ENCODE peak calls at places on chromosome 2, in four cellular contexts. M is HFF-Myc; B is epithelial cell of proximal tubule; P is CD8-positive, alpha-beta T cell. K is an unnamed sample.
A peak's percentile ranks its signal among the peaks of the same experiment; 100 is the strongest.

GRCh38 chr2:205681836-205682238 is 464 bp upstream of the NRP2 start:
- DNase-seq in M (no peak), B (no peak), P (no peak), K (peak; percentile 71)

GRCh38 chr2:79741044-79741443 is 228.2 kb downstream of the CTNNA2 start:
- DNase-seq in M (no peak), B (no peak), P (no peak), K (no peak)

GRCh38 chr2:221541131-221541735 is 30.9 kb downstream of the EPHA4 start:
- DNase-seq in M (no peak), B (no peak), P (no peak), K (no peak)

GRCh38 chr2:120826716-120827410 is 91.2 kb downstream of the GLI2 start:
- DNase-seq in M (no peak), B (no peak), P (no peak), K (peak; percentile 38)

GRCh38 chr2:46369783-46370182 is 72.6 kb downstream of the EPAS1 start:
- DNase-seq in M (no peak), B (no peak), P (no peak), K (no peak)

GRCh38 chr2:70501215-70501614 is 52.4 kb downstream of the TGFA start:
- DNase-seq in M (no peak), B (no peak), P (no peak), K (no peak)

GRCh38 chr2:3470166-3470651 is 49.1 kb downstream of the ADI1 start:
- DNase-seq in M (no peak), B (peak; percentile 76), P (no peak), K (peak; percentile 85)

GRCh38 chr2:102063360-102063947 is 71.7 kb downstream of the IL1R2 start:
- DNase-seq in M (no peak), B (no peak), P (no peak), K (peak; percentile 80)

GRCh38 chr2:241982711-241983570 is 113.4 kb downstream of the RTP5 start:
- DNase-seq in M (no peak), B (no peak), P (no peak), K (no peak)

GRCh38 chr2:24047703-24048033 is 477 bp upstream of the WDCP start:
- DNase-seq in M (no peak), B (no peak), P (no peak), K (no peak)

GRCh38 chr2:196481323-196481695 is 158.2 kb upstream of the CCDC150 start:
- DNase-seq in M (no peak), B (no peak), P (no peak), K (no peak)

GRCh38 chr2:127672341-127673303 is 2.7 kb downstream of the LIMS2 start:
- DNase-seq in M (no peak), B (no peak), P (peak; percentile 37), K (no peak)

GRCh38 chr2:150296795-150297546 is 190.5 kb downstream of the RND3 start:
- DNase-seq in M (no peak), B (no peak), P (no peak), K (no peak)

GRCh38 chr2:55120634-55121359 is 70.5 kb upstream of the RTN4 start:
- DNase-seq in M (no peak), B (no peak), P (no peak), K (peak; percentile 74)

GRCh38 chr2:238947920-238948710 is 100.2 kb downstream of the TWIST2 start:
- DNase-seq in M (peak; percentile 79), B (peak; percentile 15), P (peak; percentile 40), K (peak; percentile 60)

GRCh38 chr2:152298754-152299153 is 36.2 kb upstream of the FMNL2 start:
- DNase-seq in M (no peak), B (peak; percentile 4), P (no peak), K (no peak)

GRCh38 chr2:189179607-189179979 is at the start of gene COL5A2:
- DNase-seq in M (peak; percentile 88), B (peak; percentile 10), P (no peak), K (no peak)

DNA sequence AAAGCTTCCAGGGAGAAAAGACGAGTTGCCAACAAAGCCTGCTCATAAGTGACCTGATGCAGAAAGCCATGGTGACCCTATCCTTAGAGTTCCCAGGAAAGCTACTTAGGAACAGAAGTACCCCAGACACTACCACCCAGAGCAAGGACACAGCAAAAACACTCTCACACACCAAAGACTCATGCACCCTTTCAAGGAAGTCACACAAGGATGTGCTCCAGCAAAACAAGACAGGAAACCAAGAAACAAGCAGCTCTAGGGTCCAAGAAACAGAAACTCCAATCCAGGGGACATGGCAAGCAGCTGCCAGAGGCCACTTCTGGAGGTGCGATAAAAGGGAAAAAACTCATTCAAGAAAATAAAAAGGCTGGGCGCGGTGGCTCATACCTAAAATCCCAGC is 5.7 kb downstream of the KIF1A start:
- DNase-seq in M (no peak), B (no peak), P (no peak), K (no peak)
- H3K4me3 ChIP-seq in M (no peak overlapping the region), B (no peak overlapping the region), P (no peak overlapping the region), K (no peak overlapping the region)

GRCh38 chr2:66426250-66427064 is 8.5 kb upstream of the MEIS1 start:
- DNase-seq in M (no peak), B (no peak), P (no peak), K (no peak)
- H3K4me3 ChIP-seq in M (peak overlapping the region; percentile 41), B (no peak overlapping the region), P (no peak overlapping the region), K (peak overlapping the region; percentile 42)

GRCh38 chr2:219695145-219695544 is 67.7 kb downstream of the SLC4A3 start:
- DNase-seq in M (no peak), B (no peak), P (no peak), K (no peak)

GRCh38 chr2:219691551-219691950 is 64.1 kb downstream of the SLC4A3 start:
- DNase-seq in M (no peak), B (no peak), P (no peak), K (no peak)

GRCh38 chr2:219689676-219690628 is 62.5 kb downstream of the SLC4A3 start:
- DNase-seq in M (no peak), B (no peak), P (no peak), K (no peak)

GRCh38 chr2:219688560-219689445 is 61.4 kb downstream of the SLC4A3 start:
- DNase-seq in M (peak; percentile 75), B (no peak), P (no peak), K (no peak)

DNA sequence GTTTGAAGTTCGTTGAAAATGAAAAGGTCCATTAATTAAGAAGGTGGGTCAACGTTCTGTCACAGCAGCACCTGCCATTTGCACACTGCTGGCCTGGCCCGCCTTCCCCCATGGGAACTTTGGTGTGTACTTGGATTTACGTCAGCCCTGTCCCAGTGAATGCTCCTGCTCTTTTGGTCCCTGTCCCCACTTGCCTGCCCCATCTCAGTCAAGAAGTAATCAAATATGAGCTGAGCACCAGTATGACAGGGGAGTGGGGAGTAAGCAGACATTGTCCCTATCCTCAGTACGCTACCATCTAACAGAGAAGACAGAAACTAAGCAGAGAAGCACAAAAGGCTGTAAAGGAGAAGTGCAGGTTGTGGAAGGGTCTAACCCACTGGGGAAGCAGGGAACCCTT is 65.1 kb downstream of the SLC4A3 start:
- DNase-seq in M (no peak), B (no peak), P (no peak), K (no peak)
- H3K4me3 ChIP-seq in M (no peak overlapping the region), B (no peak overlapping the region), P (no peak overlapping the region), K (no peak overlapping the region)

DNA sequence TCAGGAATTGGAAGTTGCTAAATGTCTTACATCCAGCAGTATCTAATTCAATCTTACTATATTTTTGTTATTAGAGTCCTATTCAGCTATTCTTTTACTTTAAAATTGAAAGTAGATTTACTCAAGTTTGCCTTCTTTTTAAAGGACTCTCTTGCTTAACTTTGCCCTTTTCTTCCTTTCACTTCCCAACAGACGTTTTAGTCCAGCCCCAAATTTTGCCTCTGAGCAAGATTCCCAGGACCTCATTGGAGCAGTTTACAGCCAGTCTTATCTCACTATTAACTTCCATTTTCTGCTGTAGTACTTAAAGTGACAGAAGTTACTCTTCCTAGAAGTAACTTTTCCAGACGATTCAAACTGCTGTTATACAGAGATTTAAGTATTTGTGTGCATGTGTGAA is 1.7 kb upstream of the PRKD3 start:
- DNase-seq in M (peak; percentile 53), B (no peak), P (no peak), K (no peak)
- H3K4me3 ChIP-seq in M (no peak overlapping the region), B (peak overlapping the region; percentile 2), P (no peak overlapping the region), K (peak overlapping the region; percentile 74)

GRCh38 chr2:126408671-126409070 is 247.3 kb upstream of the GYPC start:
- DNase-seq in M (no peak), B (no peak), P (no peak), K (no peak)

GRCh38 chr2:126409850-126410249 is 246.1 kb upstream of the GYPC start:
- DNase-seq in M (no peak), B (no peak), P (no peak), K (no peak)

DNA sequence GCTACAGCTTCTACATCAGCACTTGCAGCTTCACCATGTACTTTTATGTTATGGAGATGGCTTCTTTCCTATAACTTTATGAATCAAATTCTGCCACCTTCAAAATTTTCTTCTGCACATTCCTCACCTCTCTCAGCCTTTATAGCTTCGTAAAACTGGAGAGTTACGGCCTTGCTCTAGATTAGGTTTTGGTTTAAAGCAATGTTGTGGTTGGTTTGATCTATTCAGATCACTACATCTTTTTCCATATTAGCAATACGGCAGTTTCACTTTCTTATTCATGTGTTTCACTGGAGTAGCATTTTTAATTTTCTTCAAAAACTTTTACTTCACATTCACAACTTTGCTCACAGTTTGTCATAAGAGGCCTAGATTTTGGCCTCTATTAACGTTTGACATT is 242.9 kb upstream of the GYPC start:
- DNase-seq in M (no peak), B (no peak), P (no peak), K (no peak)
- H3K4me3 ChIP-seq in M (no peak overlapping the region), B (no peak overlapping the region), P (peak overlapping the region; percentile 20), K (no peak overlapping the region)